ENCODE peak calls at places on chromosomes 13 and 19, in seven cellular contexts. W is NB4, F is HFF-Myc, T is ovary, J is vagina, Z is keratinocyte, Y is HCT116. X is an unnamed sample.

GRCh38 chr13:83878691-83879410 is 3.4 kb downstream of the SLITRK1 start:
- DNase-seq in W (no peak), F (no peak), T (no peak), J (no peak), Z (no peak), Y (no peak), X (no peak)

GRCh38 chr13:40220299-40220935 is 446.0 kb downstream of the FOXO1 start:
- DNase-seq in W (no peak), F (no peak), T (no peak), J (no peak), Z (no peak), Y (no peak), X (no peak)

GRCh38 chr19:11984986-11985385 is 20.1 kb downstream of the ZNF763 start:
- DNase-seq in W (peak; percentile 36), F (no peak), T (no peak), J (no peak), Z (no peak), Y (no peak), X (no peak)

GRCh38 chr13:112997188-112998135 is 28.4 kb downstream of the MCF2L start:
- DNase-seq in W (no peak), F (no peak), T (no peak), J (no peak), Z (no peak), Y (no peak), X (no peak)

GRCh38 chr19:3115916-3116602 is 19.8 kb upstream of the GNA15 start:
- DNase-seq in W (no peak), F (no peak), T (no peak), J (no peak), Z (no peak), Y (no peak), X (no peak)

GRCh38 chr19:38661996-38662395 is 14.5 kb downstream of the ACTN4 start:
- DNase-seq in W (no peak), F (no peak), T (no peak), J (no peak), Z (no peak), Y (no peak), X (no peak)

GRCh38 chr13:44583126-44583525 is 7.0 kb upstream of the TSC22D1 start:
- DNase-seq in W (no peak), F (no peak), T (no peak), J (no peak), Z (no peak), Y (no peak), X (no peak)

GRCh38 chr19:6521718-6522646 is 8.8 kb upstream of the TNFSF9 start:
- DNase-seq in W (peak; percentile 67), F (no peak), T (no peak), J (no peak), Z (no peak), Y (no peak), X (no peak)

GRCh38 chr13:43785681-43786471 is 896 bp downstream of the ENOX1 start:
- DNase-seq in W (no peak), F (no peak), T (peak; percentile 92), J (no peak), Z (no peak), Y (no peak), X (no peak)

GRCh38 chr13:30572859-30573275 is 44.9 kb upstream of the USPL1 start:
- DNase-seq in W (peak; percentile 75), F (no peak), T (no peak), J (no peak), Z (no peak), Y (no peak), X (no peak)

GRCh38 chr13:99973786-99974185 is 2.2 kb upstream of the ZIC5 start:
- DNase-seq in W (no peak), F (no peak), T (no peak), J (no peak), Z (no peak), Y (no peak), X (no peak)

GRCh38 chr19:46413262-46414031 is at the start of gene CCDC8:
- DNase-seq in W (peak; percentile 79), F (peak; percentile 85), T (peak; percentile 97), J (no peak), Z (no peak), Y (no peak), X (peak; percentile 80)

GRCh38 chr19:2266183-2266993 is 10.2 kb upstream of the JSRP1 start:
- DNase-seq in W (peak; percentile 72), F (no peak), T (peak; percentile 75), J (no peak), Z (no peak), Y (no peak), X (no peak)

GRCh38 chr19:18543814-18544475 is 572 bp upstream of the FKBP8 start:
- DNase-seq in W (peak; percentile 84), F (no peak), T (no peak), J (no peak), Z (peak; percentile 54), Y (peak; percentile 76), X (no peak)

GRCh38 chr13:42894765-42895181 is 97.3 kb downstream of the EPSTI1 start:
- DNase-seq in W (no peak), F (peak; percentile 45), T (no peak), J (no peak), Z (no peak), Y (no peak), X (peak; percentile 82)

GRCh38 chr13:51619614-51620013 is 35.4 kb downstream of the WDFY2 start:
- DNase-seq in W (no peak), F (peak; percentile 50), T (no peak), J (no peak), Z (no peak), Y (no peak), X (peak; percentile 18)

GRCh38 chr13:76813874-76814273 is 72.3 kb downstream of the KCTD12 start:
- DNase-seq in W (peak; percentile 5), F (no peak), T (no peak), J (no peak), Z (no peak), Y (no peak), X (no peak)

GRCh38 chr19:18798384-18799352 is 7.6 kb upstream of the COMP start:
- DNase-seq in W (no peak), F (no peak), T (no peak), J (no peak), Z (no peak), Y (no peak), X (no peak)

GRCh38 chr13:20492641-20493040 is 33.0 kb downstream of the CRYL1 start:
- DNase-seq in W (peak; percentile 48), F (no peak), T (no peak), J (no peak), Z (no peak), Y (peak; percentile 27), X (peak; percentile 11)
- TF ChIP-seq CTCF in W (peak; percentile 58), F (peak; percentile 52), T (no peak), J (no peak), Z (peak; percentile 66), Y (peak; percentile 64), X (peak; percentile 54)

DNA sequence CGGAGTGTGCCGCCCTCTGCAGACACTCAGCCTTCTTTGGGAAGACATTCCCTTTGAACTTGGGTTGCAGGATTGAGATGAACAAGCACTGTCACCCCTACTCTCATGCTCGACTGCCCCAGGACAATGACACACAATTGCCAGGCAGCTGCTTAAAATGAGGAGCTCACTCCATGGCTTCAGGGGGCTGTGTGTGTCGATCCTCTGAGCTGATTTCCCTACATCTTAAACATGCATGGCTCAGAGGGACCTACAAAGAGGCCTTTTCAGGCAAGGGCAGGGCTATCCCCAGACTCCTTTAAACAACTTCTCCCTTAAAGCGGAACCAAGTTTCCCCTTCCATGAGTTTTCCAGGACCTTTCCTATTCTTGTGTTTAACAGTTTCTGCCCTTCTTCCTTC is 107.4 kb upstream of the MBNL2 start:
- DNase-seq in W (no peak), F (no peak), T (no peak), J (no peak), Z (no peak), Y (no peak), X (no peak)
- H3K4me3 ChIP-seq in W (no peak overlapping the region), F (no peak overlapping the region), T (no peak overlapping the region), J (no peak overlapping the region), Z (no peak overlapping the region), Y (no peak overlapping the region), X (no peak overlapping the region)

GRCh38 chr13:108835082-108835481 is 205.7 kb downstream of the MYO16 start:
- DNase-seq in W (no peak), F (no peak), T (no peak), J (no peak), Z (no peak), Y (no peak), X (no peak)

GRCh38 chr13:108828053-108828806 is 198.8 kb downstream of the MYO16 start:
- DNase-seq in W (no peak), F (no peak), T (no peak), J (no peak), Z (no peak), Y (no peak), X (no peak)

GRCh38 chr13:108830916-108831315 is 201.5 kb downstream of the MYO16 start:
- DNase-seq in W (peak; percentile 7), F (no peak), T (no peak), J (no peak), Z (no peak), Y (no peak), X (no peak)

DNA sequence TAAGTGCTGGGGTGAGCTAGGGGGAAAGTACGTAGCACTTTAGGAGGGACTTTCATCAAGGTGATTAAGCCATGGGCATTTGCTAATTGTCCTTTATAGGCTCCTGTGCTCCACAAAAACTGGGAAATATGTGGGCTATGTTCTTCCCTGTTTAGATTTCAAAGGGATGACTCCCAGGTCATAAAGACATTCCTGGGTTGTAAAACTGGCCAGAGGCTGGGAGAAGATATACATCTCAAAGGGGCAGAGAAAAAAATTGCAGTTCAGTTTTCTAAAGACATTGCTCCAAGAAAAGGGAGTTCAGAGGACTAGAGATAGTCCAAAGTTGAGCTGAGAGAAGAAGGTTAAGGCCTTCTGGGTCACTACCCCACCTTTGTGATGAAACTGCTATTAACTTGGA is 204.8 kb downstream of the MYO16 start:
- DNase-seq in W (no peak), F (no peak), T (no peak), J (no peak), Z (no peak), Y (peak; percentile 34), X (no peak)
- TF ChIP-seq CTCF in W (no peak), F (no peak), T (no peak), J (no peak), Z (no peak), Y (no peak), X (no peak)

GRCh38 chr13:39133781-39134180 is 95.5 kb downstream of the NHLRC3 start:
- DNase-seq in W (no peak), F (no peak), T (no peak), J (no peak), Z (no peak), Y (no peak), X (no peak)

GRCh38 chr13:39132286-39132685 is 94.0 kb downstream of the NHLRC3 start:
- DNase-seq in W (no peak), F (no peak), T (no peak), J (no peak), Z (no peak), Y (no peak), X (no peak)

GRCh38 chr13:39134574-39134973 is 96.3 kb downstream of the NHLRC3 start:
- DNase-seq in W (no peak), F (no peak), T (no peak), J (no peak), Z (no peak), Y (no peak), X (no peak)

GRCh38 chr13:39129253-39129652 is 91.0 kb downstream of the NHLRC3 start:
- DNase-seq in W (no peak), F (no peak), T (no peak), J (no peak), Z (no peak), Y (no peak), X (no peak)

DNA sequence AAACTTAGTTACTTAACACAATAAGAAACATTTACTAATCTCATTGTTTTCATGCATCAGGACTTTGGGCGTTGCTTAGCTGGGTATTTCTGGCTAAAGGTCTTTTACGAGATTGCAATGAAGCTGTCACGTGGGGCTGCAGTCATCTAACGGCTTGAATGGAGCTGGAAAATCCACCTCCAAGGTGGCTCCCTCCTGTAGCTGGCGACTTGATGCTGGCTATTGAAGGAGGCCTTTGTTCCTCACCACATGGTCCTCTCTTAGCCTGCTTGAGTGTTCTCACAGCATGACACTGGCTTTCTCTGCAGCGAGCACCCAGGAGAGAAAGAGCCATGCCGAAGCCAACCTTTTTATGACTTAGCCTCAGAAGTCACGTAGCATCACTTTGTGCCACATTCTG is 92.0 kb downstream of the NHLRC3 start:
- DNase-seq in W (no peak), F (no peak), T (no peak), J (no peak), Z (no peak), Y (no peak), X (no peak)
- H3K4me3 ChIP-seq in W (no peak overlapping the region), F (no peak overlapping the region), T (no peak overlapping the region), J (no peak overlapping the region), Z (no peak overlapping the region), Y (no peak overlapping the region), X (no peak overlapping the region)